ENCODE peak calls at places on chromosomes 11 and 22, in ten cellular contexts. A is lower lobe of right lung; O is hepatocyte; D is cardiac muscle cell; S is CD8-positive, alpha-beta memory T cell; W is right cardiac atrium; T is A549; Z is keratinocyte; F is heart left ventricle; M is aorta. I is an unnamed sample.
A peak's percentile ranks its signal among the peaks of the same experiment; 100 is the strongest.

GRCh38 chr11:35841733-35842132 is 102.1 kb upstream of the LDLRAD3 start:
- DNase-seq in A (no peak), O (no peak), D (no peak), S (no peak), W (no peak), T (no peak), Z (no peak), F (no peak), M (no peak), I (no peak)

GRCh38 chr22:46571642-46572250 is 34.3 kb upstream of the CELSR1 start:
- DNase-seq in A (peak; percentile 3), O (no peak), D (no peak), S (no peak), W (peak; percentile 5), T (no peak), Z (no peak), F (no peak), M (no peak), I (no peak)

GRCh38 chr11:48095779-48096470 is 115.6 kb downstream of the PTPRJ start:
- DNase-seq in A (no peak), O (no peak), D (no peak), S (no peak), W (peak; percentile 62), T (no peak), Z (no peak), F (no peak), M (no peak), I (no peak)

GRCh38 chr11:69957849-69958248 is 120.3 kb upstream of the ANO1 start:
- DNase-seq in A (no peak), O (no peak), D (no peak), S (no peak), W (no peak), T (no peak), Z (no peak), F (no peak), M (peak; percentile 15), I (no peak)

GRCh38 chr22:26428515-26429457 is at the start of gene ASPHD2:
- DNase-seq in A (peak; percentile 76), O (peak; percentile 83), D (peak; percentile 73), S (peak; percentile 88), W (peak; percentile 85), T (peak; percentile 11), Z (no peak), F (peak; percentile 40), M (peak; percentile 69), I (peak; percentile 75)

GRCh38 chr11:10147195-10147594 is 146.8 kb downstream of the SBF2 start:
- DNase-seq in A (no peak), O (no peak), D (no peak), S (no peak), W (no peak), T (no peak), Z (no peak), F (no peak), M (no peak), I (no peak)

GRCh38 chr11:18612394-18612793 is 12.8 kb downstream of the MISFA start:
- DNase-seq in A (no peak), O (no peak), D (no peak), S (no peak), W (no peak), T (no peak), Z (no peak), F (no peak), M (no peak), I (no peak)

GRCh38 chr11:122633219-122633829 is 22.2 kb upstream of the UBASH3B start:
- DNase-seq in A (no peak), O (peak; percentile 62), D (peak; percentile 68), S (peak; percentile 32), W (no peak), T (peak; percentile 69), Z (no peak), F (no peak), M (no peak), I (no peak)

GRCh38 chr22:46614070-46614931 is 5.9 kb upstream of the GRAMD4 start:
- DNase-seq in A (peak; percentile 62), O (no peak), D (no peak), S (peak; percentile 86), W (peak; percentile 62), T (no peak), Z (no peak), F (no peak), M (no peak), I (no peak)

GRCh38 chr22:17091851-17092250 is 7.1 kb downstream of the IL17RA start:
- DNase-seq in A (no peak), O (no peak), D (no peak), S (no peak), W (no peak), T (no peak), Z (no peak), F (no peak), M (no peak), I (no peak)

GRCh38 chr22:31586137-31586920 is 75.7 kb downstream of the PISD start:
- DNase-seq in A (no peak), O (peak; percentile 62), D (no peak), S (no peak), W (no peak), T (no peak), Z (no peak), F (no peak), M (no peak), I (no peak)

GRCh38 chr11:93031386-93031785 is 61.9 kb downstream of the MTNR1B start:
- DNase-seq in A (no peak), O (no peak), D (no peak), S (no peak), W (no peak), T (no peak), Z (no peak), F (no peak), M (no peak), I (no peak)

GRCh38 chr22:28116261-28116673 is 197.2 kb upstream of the PITPNB start:
- DNase-seq in A (no peak), O (peak; percentile 34), D (peak; percentile 27), S (no peak), W (peak; percentile 73), T (peak; percentile 19), Z (peak; percentile 57), F (peak; percentile 62), M (peak; percentile 80), I (no peak)

GRCh38 chr11:100687630-100688395 is 725 bp downstream of the ARHGAP42 start:
- DNase-seq in A (peak; percentile 54), O (peak; percentile 84), D (peak; percentile 81), S (peak; percentile 16), W (peak; percentile 69), T (peak; percentile 86), Z (peak; percentile 35), F (peak; percentile 54), M (peak; percentile 58), I (peak; percentile 71)

GRCh38 chr22:36026741-36027140 is 1.9 kb downstream of the RBFOX2 start:
- DNase-seq in A (no peak), O (peak; percentile 31), D (peak; percentile 35), S (no peak), W (no peak), T (no peak), Z (no peak), F (no peak), M (no peak), I (no peak)

GRCh38 chr11:45918331-45918941 is 759 bp upstream of the PEX16 start:
- DNase-seq in A (peak; percentile 90), O (peak; percentile 84), D (peak; percentile 84), S (peak; percentile 36), W (peak; percentile 92), T (peak; percentile 66), Z (no peak), F (peak; percentile 88), M (peak; percentile 90), I (peak; percentile 89)

GRCh38 chr22:35894937-35895708 is 133.5 kb downstream of the RBFOX2 start:
- DNase-seq in A (no peak), O (peak; percentile 69), D (peak; percentile 78), S (no peak), W (no peak), T (peak; percentile 37), Z (peak; percentile 54), F (peak; percentile 52), M (no peak), I (peak; percentile 41)

GRCh38 chr11:119041821-119042514 is 11.3 kb upstream of the SLC37A4 start:
- DNase-seq in A (no peak), O (no peak), D (no peak), S (no peak), W (no peak), T (no peak), Z (no peak), F (no peak), M (no peak), I (no peak)

GRCh38 chr11:75164318-75164827 is 13.5 kb downstream of the SLCO2B1 start:
- DNase-seq in A (no peak), O (peak; percentile 44), D (no peak), S (no peak), W (peak; percentile 75), T (no peak), Z (no peak), F (no peak), M (peak; percentile 24), I (no peak)

GRCh38 chr22:19407649-19408606 is 23.6 kb downstream of the HIRA start:
- DNase-seq in A (no peak), O (peak; percentile 34), D (peak; percentile 77), S (no peak), W (peak; percentile 60), T (no peak), Z (no peak), F (peak; percentile 64), M (no peak), I (peak; percentile 15)

GRCh38 chr11:101269990-101270660 is 140.5 kb upstream of the PGR start:
- DNase-seq in A (no peak), O (no peak), D (no peak), S (no peak), W (no peak), T (no peak), Z (no peak), F (no peak), M (no peak), I (no peak)

GRCh38 chr11:82085493-82085892 is 648.2 kb downstream of the FAM181B start:
- DNase-seq in A (no peak), O (no peak), D (no peak), S (no peak), W (no peak), T (no peak), Z (no peak), F (no peak), M (no peak), I (no peak)
- H3K4me1 ChIP-seq in A (no peaks in the 10 kb centered on the region), O (no peaks in the 10 kb centered on the region), D (no peaks in the 10 kb centered on the region), S (no peaks in the 10 kb centered on the region), W (no peaks in the 10 kb centered on the region), T (no peaks in the 10 kb centered on the region), Z (no peaks in the 10 kb centered on the region), F (no peaks in the 10 kb centered on the region), M (no peaks in the 10 kb centered on the region), I (no peaks in the 10 kb centered on the region)

GRCh38 chr11:95515379-95515778 is 274.2 kb downstream of the FAM76B start:
- DNase-seq in A (no peak), O (no peak), D (no peak), S (no peak), W (no peak), T (no peak), Z (no peak), F (no peak), M (no peak), I (no peak)
- H3K4me3 ChIP-seq in A (no peak overlapping the region), O (no peak overlapping the region), D (no peak overlapping the region), S (no peak overlapping the region), W (no peak overlapping the region), T (no peak overlapping the region), Z (no peak overlapping the region), F (no peak overlapping the region), M (no peak overlapping the region), I (no peak overlapping the region)

GRCh38 chr22:49195636-49196035 is 632.0 kb downstream of the BRD1 start:
- DNase-seq in A (no peak), O (no peak), D (no peak), S (no peak), W (no peak), T (no peak), Z (no peak), F (no peak), M (no peak), I (no peak)
- H3K9me3 ChIP-seq in A (no peaks in the 10 kb centered on the region), O (no peaks in the 10 kb centered on the region), D (no peaks in the 10 kb centered on the region), S (no peaks in the 10 kb centered on the region), W (no peaks in the 10 kb centered on the region), T (no peaks in the 10 kb centered on the region), Z (peaks cover 30% of the 10 kb centered on the region), F (no peaks in the 10 kb centered on the region), M (no peaks in the 10 kb centered on the region), I (no peaks in the 10 kb centered on the region)

GRCh38 chr11:11981840-11982239 is 26.6 kb downstream of the DKK3 start:
- DNase-seq in A (no peak), O (no peak), D (no peak), S (no peak), W (no peak), T (no peak), Z (no peak), F (no peak), M (no peak), I (no peak)
- H3K4me1 ChIP-seq in A (peaks cover 43% of the 10 kb centered on the region), O (peaks cover 26% of the 10 kb centered on the region), D (peaks cover 33% of the 10 kb centered on the region), S (no peaks in the 10 kb centered on the region), W (peaks cover 46% of the 10 kb centered on the region), T (peaks cover 61% of the 10 kb centered on the region), Z (peaks cover 73% of the 10 kb centered on the region), F (peaks cover 66% of the 10 kb centered on the region), M (peaks cover 9% of the 10 kb centered on the region), I (no peaks in the 10 kb centered on the region)

I was measured in HAP-1.